ENCODE peak calls at places on chromosome 5, in five cellular contexts. H is H1, S is mesendoderm, P is mesenchymal stem cell, L is IMR-90. I is an unnamed sample.

GRCh38 chr5:90915393-90915792 is 356.8 kb downstream of the ADGRV1 start:
- DNase-seq in H (no peak), S (no peak), P (no peak), L (no peak), I (no peak)

GRCh38 chr5:74082504-74082903 is 456.5 kb downstream of the ARHGEF28 start:
- DNase-seq in H (no peak), S (no peak), P (no peak), L (no peak), I (no peak)

GRCh38 chr5:34460496-34460895 is 195.6 kb upstream of the RAI14 start:
- DNase-seq in H (no peak), S (no peak), P (no peak), L (peak), I (no peak)

GRCh38 chr5:133316346-133317343 is 264.8 kb downstream of the HSPA4 start:
- DNase-seq in H (peak), S (peak), P (no peak), L (no peak), I (peak)

GRCh38 chr5:14829396-14829795 is 42.2 kb downstream of the ANKH start:
- DNase-seq in H (no peak), S (no peak), P (no peak), L (no peak), I (no peak)

GRCh38 chr5:170522211-170523128 is 18.6 kb downstream of the KCNIP1 start:
- DNase-seq in H (no peak), S (peak), P (peak), L (no peak), I (no peak)

GRCh38 chr5:36442796-36443195 is 141.1 kb upstream of the RANBP3L start:
- DNase-seq in H (no peak), S (no peak), P (peak), L (peak), I (no peak)

GRCh38 chr5:142717582-142718215 is 31.8 kb upstream of the FGF1 start:
- DNase-seq in H (no peak), S (peak), P (peak), L (peak), I (no peak)

GRCh38 chr5:93378073-93378472 is 202.9 kb downstream of the NR2F1-AS1 start:
- DNase-seq in H (no peak), S (no peak), P (peak), L (peak), I (no peak)

GRCh38 chr5:94761786-94762185 is 143.3 kb downstream of the SLF1 start:
- DNase-seq in H (no peak), S (no peak), P (no peak), L (no peak), I (no peak)

GRCh38 chr5:142296914-142297417 is 27.9 kb downstream of the SPRY4 start:
- DNase-seq in H (no peak), S (no peak), P (peak), L (peak), I (no peak)

GRCh38 chr5:167485395-167485794 is 806.0 kb upstream of the WWC1 start:
- DNase-seq in H (no peak), S (no peak), P (no peak), L (no peak), I (no peak)

GRCh38 chr5:132506094-132506692 is 15.6 kb upstream of the IRF1 start:
- DNase-seq in H (no peak), S (peak), P (peak), L (peak), I (no peak)

GRCh38 chr5:538801-539468 is 14.7 kb upstream of the SLC9A3 start:
- DNase-seq in H (no peak), S (no peak), P (no peak), L (no peak), I (no peak)

GRCh38 chr5:173441053-173441628 is 112.9 kb upstream of the STC2 start:
- DNase-seq in H (no peak), S (no peak), P (no peak), L (peak), I (no peak)

GRCh38 chr5:80834710-80835109 is 125.5 kb upstream of the RASGRF2 start:
- DNase-seq in H (no peak), S (no peak), P (no peak), L (no peak), I (no peak)

GRCh38 chr5:124104344-124104743 is 592.4 kb downstream of the CSNK1G3 start:
- DNase-seq in H (no peak), S (no peak), P (no peak), L (no peak), I (no peak)

DNA sequence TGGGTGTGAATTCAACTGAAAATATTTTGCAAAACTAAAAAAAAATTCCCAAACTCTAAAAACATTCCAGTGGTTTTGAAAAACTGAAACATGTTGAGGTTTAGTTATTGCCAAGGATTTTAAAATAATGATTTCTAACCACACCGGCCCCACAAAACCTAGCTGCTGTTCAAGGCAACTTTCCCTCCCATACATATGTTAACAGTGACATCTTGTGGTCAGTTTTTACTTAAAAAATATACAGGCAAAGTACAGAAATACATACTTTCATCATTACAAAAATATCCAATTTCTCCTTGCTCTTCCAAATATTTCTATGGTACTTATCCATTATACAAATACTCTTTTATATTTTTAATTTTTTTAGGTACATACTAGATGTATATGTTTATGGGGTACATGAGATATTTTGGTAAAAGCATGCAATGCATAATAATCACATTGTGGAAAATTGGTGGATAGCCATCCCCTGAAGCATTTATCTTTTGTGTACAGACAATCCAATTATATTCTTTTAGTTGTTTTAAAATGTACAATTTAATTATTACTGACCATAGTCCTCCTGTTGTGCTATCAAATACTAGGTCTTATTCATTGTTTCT is 34.4 kb upstream of the MRPS30 start:
- DNase-seq in H (no peak), S (peak), P (peak), L (peak), I (peak)
- H3K9ac ChIP-seq in H (no peak), S (no peak), P (peak), L (no peak), I (no peak)

GRCh38 chr5:154276236-154276792 is 85.8 kb downstream of the GALNT10 start:
- DNase-seq in H (no peak), S (no peak), P (no peak), L (no peak), I (no peak)
- H3K4ac ChIP-seq in H (no peak), S (no peak), P (no peak), L (peak), I (no peak)

GRCh38 chr5:120538644-120539043 is 74.5 kb downstream of the PRR16 start:
- DNase-seq in H (no peak), S (peak), P (peak), L (peak), I (no peak)
- H3K9ac ChIP-seq in H (no peak), S (no peak), P (peak), L (peak), I (no peak)

DNA sequence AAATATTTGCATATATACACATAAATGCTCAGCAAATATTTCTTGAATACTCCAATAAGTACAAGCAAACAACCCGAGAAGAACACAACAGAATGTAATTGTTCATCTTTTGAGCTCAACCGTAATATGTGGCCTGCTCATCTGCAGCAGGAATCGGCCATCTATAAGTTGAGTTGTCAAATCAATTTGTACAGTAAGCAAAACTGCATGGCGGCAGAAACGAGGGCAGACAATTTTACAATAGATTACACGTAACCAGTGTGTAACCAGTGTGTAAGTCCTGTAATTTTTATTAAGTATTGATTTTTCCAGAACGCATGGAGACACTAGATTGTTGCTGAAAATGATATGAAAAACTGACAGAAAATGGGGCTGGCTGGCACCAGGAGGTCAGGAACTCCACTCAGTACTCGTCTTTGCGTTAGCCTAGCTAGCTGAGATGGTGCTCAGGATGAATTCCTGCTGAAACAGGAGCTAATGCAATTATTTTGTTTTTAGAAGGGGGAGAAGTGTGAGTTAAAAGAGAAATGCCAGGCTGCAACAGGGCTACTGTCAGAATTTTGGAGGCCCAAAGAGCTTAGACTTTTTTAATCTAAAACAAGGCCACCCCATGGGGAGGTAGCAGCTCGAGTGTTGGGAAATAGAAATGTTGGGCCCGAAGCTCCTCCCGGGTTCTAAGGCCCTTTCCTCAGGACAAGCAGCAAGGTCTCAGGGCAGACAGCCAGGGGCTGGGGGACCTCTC is 682 bp downstream of the DHX29 start:
- DNase-seq in H (no peak), S (no peak), P (peak), L (no peak), I (no peak)
- H3K4ac ChIP-seq in H (no peak), S (no peak), P (peak), L (peak), I (no peak)

GRCh38 chr5:83911367-83911919 is 190.8 kb upstream of the HAPLN1 start:
- DNase-seq in H (no peak), S (no peak), P (no peak), L (no peak), I (no peak)
- H3K9ac ChIP-seq in H (no peak), S (no peak), P (no peak), L (no peak), I (no peak)

I was measured in neuronal stem cell.